ENCODE peak calls at places on chromosome 16, in five cellular contexts. V is heart left ventricle, C is activated T-helper 1 cell treated with Interleukin-2 at 50 U/mL for 16 hours, O is uterus, W is prostate gland. U is an unnamed sample.

GRCh38 chr16:49776085-49776501 is 79.8 kb downstream of the ZNF423 start:
- DNase-seq in C (no peak), O (no peak), V (peak), W (no peak), U (no peak)

GRCh38 chr16:67828651-67829050 is 13.5 kb upstream of the THAP11 start:
- DNase-seq in O (no peak), V (no peak), C (no peak), W (no peak), U (no peak)

GRCh38 chr16:24013733-24014645 is 178.2 kb downstream of the PRKCB start:
- DNase-seq in V (no peak), C (peak), O (no peak), W (no peak), U (no peak)

GRCh38 chr16:20385844-20386832 is 18.4 kb downstream of the PDILT start:
- DNase-seq in W (peak), V (peak), C (peak), O (peak), U (peak)

GRCh38 chr16:61313931-61314330 is 722.3 kb downstream of the CDH8 start:
- DNase-seq in C (no peak), W (no peak), V (no peak), O (no peak), U (no peak)

GRCh38 chr16:30374538-30374937 is at the start of gene MYL11:
- DNase-seq in C (no peak), O (no peak), W (no peak), V (no peak), U (no peak)

GRCh38 chr16:11328172-11329079 is 16.8 kb upstream of the RMI2 start:
- DNase-seq in V (peak), C (peak), W (no peak), O (peak), U (no peak)

GRCh38 chr16:57529324-57530103 is 6.9 kb downstream of the CCDC102A start:
- DNase-seq in C (no peak), V (no peak), W (no peak), O (peak), U (no peak)

GRCh38 chr16:61936522-61936921 is 99.7 kb downstream of the CDH8 start:
- DNase-seq in V (no peak), W (no peak), O (no peak), C (no peak), U (no peak)

GRCh38 chr16:8961811-8962390 is 1.8 kb downstream of the USP7 start:
- DNase-seq in O (no peak), C (no peak), W (no peak), V (no peak), U (no peak)

GRCh38 chr16:714558-715447 is at the start of gene METRN:
- DNase-seq in C (peak), V (peak), W (peak), O (peak), U (peak)

GRCh38 chr16:28951410-28951943 is 740 bp downstream of the NFATC2IP start:
- DNase-seq in V (no peak), O (peak), C (peak), W (no peak), U (no peak)

GRCh38 chr16:82991435-82991834 is 364.7 kb downstream of the CDH13 start:
- DNase-seq in C (no peak), O (no peak), V (no peak), W (no peak), U (no peak)

GRCh38 chr16:14105976-14106375 is 34.9 kb downstream of the MRTFB start:
- DNase-seq in O (no peak), V (no peak), W (no peak), C (no peak), U (no peak)

GRCh38 chr16:10039220-10040096 is 142.8 kb downstream of the GRIN2A start:
- DNase-seq in O (no peak), C (no peak), V (no peak), W (no peak), U (no peak)

GRCh38 chr16:81821422-81822128 is 42.5 kb downstream of the PLCG2 start:
- DNase-seq in W (no peak), V (no peak), C (no peak), O (no peak), U (no peak)